ENCODE peak calls at places on chromosomes 11 and 22, in four cellular contexts. D is activated naive CD4-positive, alpha-beta T cell; J is nephron progenitor cell; A is activated CD4-positive, alpha-beta T cell treated with anti-CD3 and anti-CD28 coated beads, Interleukin-2, amount 10 ng/mL, durations not matched to agents 7 days and 5 days. H is an unnamed sample.

GRCh38 chr11:16891170-16891569 is 123.0 kb downstream of the PLEKHA7 start:
- DNase-seq in D (no peak), J (no peak), A (no peak), H (no peak)

GRCh38 chr11:45022294-45023064 is 71.8 kb upstream of the TP53I11 start:
- DNase-seq in D (no peak), J (no peak), A (no peak), H (no peak)

GRCh38 chr11:13368041-13368446 is 90.5 kb downstream of the BMAL1 start:
- DNase-seq in D (no peak), J (no peak), A (no peak), H (no peak)

GRCh38 chr11:133832096-133833081 is 12.9 kb downstream of the SPATA19 start:
- DNase-seq in D (no peak), J (no peak), A (no peak), H (no peak)

GRCh38 chr11:96299155-96299883 is 43.7 kb downstream of the MAML2 start:
- DNase-seq in D (no peak), J (peak), A (no peak), H (no peak)

GRCh38 chr11:125553357-125553756 is 15.9 kb upstream of the EI24 start:
- DNase-seq in D (no peak), J (no peak), A (no peak), H (no peak)

GRCh38 chr11:44424841-44425240 is 114.9 kb upstream of the ALX4 start:
- DNase-seq in D (no peak), J (no peak), A (no peak), H (no peak)

GRCh38 chr11:78952188-78952587 is 377.5 kb upstream of the NARS2 start:
- DNase-seq in D (no peak), J (no peak), A (no peak), H (no peak)

GRCh38 chr11:75536786-75537629 is 11.3 kb upstream of the GDPD5 start:
- DNase-seq in D (no peak), J (no peak), A (peak), H (peak)

GRCh38 chr11:12845739-12846358 is 163.3 kb upstream of the RASSF10 start:
- DNase-seq in D (no peak), J (peak), A (no peak), H (no peak)

GRCh38 chr22:44033689-44034088 is 9.6 kb downstream of the PARVB start:
- DNase-seq in D (no peak), J (peak), A (no peak), H (no peak)

GRCh38 chr22:48804811-48805301 is 1022.8 kb downstream of the BRD1 start:
- DNase-seq in D (no peak), J (no peak), A (no peak), H (no peak)

GRCh38 chr22:40654522-40655167 is 18.1 kb upstream of the MRTFA start:
- DNase-seq in D (no peak), J (no peak), A (no peak), H (peak)

GRCh38 chr11:58965246-58965985 is 26.1 kb downstream of the GLYATL1 start:
- DNase-seq in D (no peak), J (no peak), A (no peak), H (no peak)

GRCh38 chr11:3120071-3120792 is 44.9 kb downstream of the OSBPL5 start:
- DNase-seq in D (no peak), J (no peak), A (no peak), H (no peak)

GRCh38 chr11:1597331-1597741 is 758 bp downstream of the KRTAP5-2 start:
- DNase-seq in D (no peak), J (no peak), A (no peak), H (no peak)

GRCh38 chr11:105960252-105961245 is 61.5 kb downstream of the MSANTD4 start:
- DNase-seq in D (no peak), J (peak), A (no peak), H (no peak)

GRCh38 chr11:121540627-121541026 is 87.9 kb upstream of the SORL1-AS1 start:
- DNase-seq in D (no peak), J (no peak), A (no peak), H (no peak)

GRCh38 chr22:39418696-39419095 is 19.1 kb downstream of the TAB1 start:
- DNase-seq in D (no peak), J (no peak), A (no peak), H (no peak)

GRCh38 chr11:35016939-35017338 is 100.5 kb downstream of the PDHX start:
- DNase-seq in D (no peak), J (no peak), A (no peak), H (no peak)

GRCh38 chr11:6377902-6378694 is 12.2 kb upstream of the SMPD1 start:
- DNase-seq in D (no peak), J (no peak), A (peak), H (peak)

GRCh38 chr11:783581-784015 is 6.3 kb downstream of the CEND1 start:
- DNase-seq in D (no peak), J (peak), A (peak), H (no peak)

GRCh38 chr11:81573367-81573766 is 1160.3 kb downstream of the FAM181B start:
- DNase-seq in D (no peak), J (no peak), A (no peak), H (no peak)

GRCh38 chr11:93807980-93808379 is 23.9 kb downstream of the MED17 start:
- DNase-seq in D (no peak), J (no peak), A (no peak), H (no peak)

GRCh38 chr11:72075109-72075508 is 5.2 kb downstream of the NUMA1 start:
- DNase-seq in D (no peak), J (no peak), A (no peak), H (peak)

GRCh38 chr11:82536706-82537105 is 197.0 kb downstream of the FAM181B start:
- DNase-seq in D (no peak), J (no peak), A (no peak), H (no peak)

GRCh38 chr22:40243891-40244290 is 66.2 kb downstream of the TNRC6B start:
- DNase-seq in D (no peak), J (no peak), A (peak), H (peak)

GRCh38 chr11:324131-324530 is 3.5 kb upstream of the IFITM3 start:
- DNase-seq in D (no peak), J (no peak), A (no peak), H (no peak)

GRCh38 chr11:17399236-17399635 is 10.8 kb upstream of the KCNJ11 start:
- DNase-seq in D (no peak), J (no peak), A (no peak), H (no peak)

GRCh38 chr11:44366741-44367140 is 56.8 kb upstream of the ALX4 start:
- DNase-seq in D (no peak), J (no peak), A (no peak), H (no peak)

GRCh38 chr11:123475478-123475877 is 45.4 kb downstream of the GRAMD1B start:
- DNase-seq in D (no peak), J (peak), A (no peak), H (peak)

GRCh38 chr11:40337118-40337517 is 1122.3 kb downstream of the LRRC4C start:
- DNase-seq in D (no peak), J (no peak), A (no peak), H (no peak)

GRCh38 chr11:69333906-69334305 is 40.0 kb downstream of the MYEOV start:
- DNase-seq in D (no peak), J (no peak), A (no peak), H (no peak)

GRCh38 chr22:36280379-36280778 is 27.4 kb downstream of the APOL1 start:
- DNase-seq in D (no peak), J (no peak), A (no peak), H (no peak)

GRCh38 chr22:43526951-43527350 is 115.1 kb downstream of the MPPED1 start:
- DNase-seq in D (no peak), J (no peak), A (no peak), H (no peak)

GRCh38 chr11:90851196-90851595 is 628.3 kb upstream of the CHORDC1 start:
- DNase-seq in D (no peak), J (no peak), A (no peak), H (no peak)

GRCh38 chr11:61418136-61418535 is 11.6 kb downstream of the CPSF7 start:
- DNase-seq in D (no peak), J (no peak), A (no peak), H (no peak)

H was measured in KBM-7.